ENCODE peak calls at places on chromosomes 3 and 15, in five cellular contexts. G is uterus, M is Daoy, O is BJ, U is ELR. Q is an unnamed sample.

GRCh38 chr3:66082679-66083078 is 44.0 kb upstream of the MAGI1 start:
- DNase-seq in G (no peak), M (no peak), O (no peak), U (peak; percentile 21), Q (no peak)

GRCh38 chr3:21435871-21436270 is 315.1 kb downstream of the ZNF385D start:
- DNase-seq in G (no peak), M (no peak), O (peak; percentile 66), U (peak; percentile 20), Q (no peak)

GRCh38 chr3:126013742-126014141 is 44.8 kb downstream of the ROPN1B start:
- DNase-seq in G (no peak), M (peak; percentile 44), O (no peak), U (no peak), Q (no peak)

GRCh38 chr3:37935290-37935668 is 55.3 kb upstream of the VILL start:
- DNase-seq in G (no peak), M (no peak), O (no peak), U (peak; percentile 16), Q (no peak)

GRCh38 chr15:67746450-67746849 is 78.9 kb upstream of the SKOR1 start:
- DNase-seq in G (no peak), M (no peak), O (no peak), U (no peak), Q (no peak)

GRCh38 chr3:26623409-26624208 is 1.0 kb downstream of the LRRC3B start:
- DNase-seq in G (no peak), M (no peak), O (no peak), U (no peak), Q (no peak)

GRCh38 chr3:71831599-71831998 is 46.7 kb upstream of the PROK2 start:
- DNase-seq in G (no peak), M (no peak), O (no peak), U (no peak), Q (no peak)

GRCh38 chr15:96619171-96619570 is 288.7 kb downstream of the NR2F2 start:
- DNase-seq in G (no peak), M (peak; percentile 14), O (no peak), U (no peak), Q (no peak)

GRCh38 chr3:127714151-127714571 is 41.4 kb downstream of the ABTB1 start:
- DNase-seq in G (no peak), M (no peak), O (no peak), U (no peak), Q (no peak)

GRCh38 chr3:41434781-41435180 is 235.5 kb downstream of the CTNNB1 start:
- DNase-seq in G (no peak), M (peak; percentile 15), O (no peak), U (no peak), Q (no peak)

GRCh38 chr3:50862221-50862620 is 187.5 kb downstream of the DOCK3 start:
- DNase-seq in G (no peak), M (peak; percentile 2), O (no peak), U (no peak), Q (no peak)

GRCh38 chr3:9833078-9833477 is 10.7 kb downstream of the RPUSD3 start:
- DNase-seq in G (no peak), M (no peak), O (no peak), U (no peak), Q (no peak)

GRCh38 chr3:77320514-77320913 is 280.6 kb downstream of the ROBO2 start:
- DNase-seq in G (no peak), M (no peak), O (no peak), U (peak; percentile 54), Q (no peak)

GRCh38 chr3:39323454-39323853 is 6.1 kb upstream of the CCR8 start:
- DNase-seq in G (no peak), M (no peak), O (no peak), U (no peak), Q (no peak)

Q was measured in tibial nerve.